ENCODE peak calls at places on chromosome 10, in seven cellular contexts. G, B, Q, L, R, Z and I are unnamed samples.

GRCh38 chr10:2244476-2244875 is 507.2 kb upstream of the ADARB2 start:
- DNase-seq in R (no peak), L (no peak), B (no peak), G (no peak), Q (no peak), Z (no peak), I (no peak)

GRCh38 chr10:94115725-94116124 is 122.0 kb downstream of the PLCE1 start:
- DNase-seq in Q (peak), Z (peak), L (peak), R (no peak), G (no peak), B (peak), I (no peak)

GRCh38 chr10:129057856-129058663 is 409.0 kb upstream of the MGMT start:
- DNase-seq in B (no peak), Z (no peak), G (no peak), Q (no peak), L (no peak), R (no peak), I (no peak)

GRCh38 chr10:72337039-72337629 is 17.6 kb downstream of the DNAJB12 start:
- DNase-seq in R (peak), L (peak), B (peak), Q (peak), Z (peak), G (peak), I (peak)

GRCh38 chr10:36451391-36451790 is 674.0 kb upstream of the ANKRD30A start:
- DNase-seq in Z (no peak), G (no peak), Q (peak), R (no peak), L (no peak), B (no peak), I (no peak)

GRCh38 chr10:3071405-3072198 is 4.3 kb downstream of the PFKP start:
- DNase-seq in R (no peak), G (no peak), L (peak), Z (peak), B (no peak), Q (peak), I (no peak)

GRCh38 chr10:19819419-19820033 is 3.3 kb downstream of the PLXDC2 start:
- DNase-seq in R (no peak), Z (peak), Q (peak), G (peak), L (peak), B (no peak), I (no peak)

GRCh38 chr10:514137-514671 is 175.3 kb downstream of the DIP2C start:
- DNase-seq in G (no peak), Z (no peak), B (no peak), L (no peak), Q (no peak), R (no peak), I (no peak)

GRCh38 chr10:24706479-24707118 is 17.1 kb downstream of the ARHGAP21 start:
- DNase-seq in Q (peak), R (no peak), B (no peak), L (peak), Z (peak), G (no peak), I (no peak)

GRCh38 chr10:118844731-118845573 is 90.2 kb upstream of the CACUL1 start:
- DNase-seq in Z (no peak), R (no peak), G (no peak), Q (no peak), L (no peak), B (no peak), I (no peak)

GRCh38 chr10:4790045-4790444 is 36.0 kb upstream of the AKR1E2 start:
- DNase-seq in G (no peak), L (no peak), R (no peak), Z (no peak), Q (no peak), B (no peak), I (no peak)

GRCh38 chr10:124037286-124037685 is 56.1 kb downstream of the CHST15 start:
- DNase-seq in B (no peak), G (no peak), Q (no peak), R (no peak), Z (no peak), L (no peak), I (no peak)

GRCh38 chr10:76303682-76304316 is 872.4 kb downstream of the LRMDA start:
- DNase-seq in G (peak), L (peak), B (peak), R (peak), Z (peak), Q (peak), I (peak)

GRCh38 chr10:46240684-46241565 is 45.9 kb upstream of the ANTXRL start:
- DNase-seq in R (peak), L (no peak), Q (no peak), G (no peak), Z (no peak), B (no peak), I (peak)

GRCh38 chr10:15313844-15314243 is 57.2 kb downstream of the FAM171A1 start:
- DNase-seq in Z (peak), L (no peak), B (peak), Q (no peak), R (no peak), G (no peak), I (no peak)

GRCh38 chr10:13891542-13892431 is 305.0 kb downstream of the PRPF18 start:
- DNase-seq in B (peak), Q (peak), Z (no peak), L (no peak), G (peak), R (peak), I (no peak)

GRCh38 chr10:60369163-60369930 is 20.3 kb downstream of the ANK3 start:
- DNase-seq in G (no peak), Z (no peak), L (no peak), B (no peak), R (no peak), Q (no peak), I (no peak)

GRCh38 chr10:35640951-35641429 is 1.1 kb downstream of the FZD8 start:
- DNase-seq in G (peak), B (peak), R (peak), L (peak), Z (peak), Q (peak), I (peak)

GRCh38 chr10:92699518-92700272 is 9.9 kb downstream of the HHEX start:
- DNase-seq in Q (peak), R (peak), Z (peak), B (peak), L (peak), G (peak), I (peak)

GRCh38 chr10:34520084-34520483 is 295.0 kb downstream of the PARD3 start:
- DNase-seq in Z (no peak), B (no peak), R (no peak), G (no peak), Q (peak), L (no peak), I (no peak)

GRCh38 chr10:132206377-132206745 is 19.6 kb downstream of the DPYSL4 start:
- DNase-seq in G (no peak), R (no peak), L (no peak), B (no peak), Q (no peak), Z (no peak), I (no peak)

GRCh38 chr10:90885176-90885575 is 13.4 kb downstream of the RPP30 start:
- DNase-seq in Z (peak), R (no peak), L (peak), B (no peak), G (no peak), Q (peak), I (no peak)

GRCh38 chr10:63407136-63407662 is 58.6 kb downstream of the JMJD1C start:
- DNase-seq in L (no peak), R (no peak), B (no peak), G (no peak), Z (no peak), Q (no peak), I (no peak)

GRCh38 chr10:20890491-20891337 is 6.4 kb downstream of the NEBL start:
- DNase-seq in R (no peak), L (no peak), G (no peak), Q (peak), B (peak), Z (peak), I (no peak)

GRCh38 chr10:125531470-125531869 is 151.5 kb downstream of the TEX36 start:
- DNase-seq in Q (no peak), B (peak), R (no peak), L (no peak), G (peak), Z (no peak), I (no peak)

GRCh38 chr10:104333037-104333727 is 5.1 kb downstream of the ITPRIP start:
- DNase-seq in Q (peak), L (no peak), G (no peak), R (no peak), Z (no peak), B (peak), I (no peak)

GRCh38 chr10:91410638-91411367 is 659 bp downstream of the HECTD2 start:
- DNase-seq in Z (peak), G (no peak), Q (no peak), R (no peak), B (peak), L (peak), I (no peak)

GRCh38 chr10:69815099-69815498 is 13.4 kb downstream of the COL13A1 start:
- DNase-seq in G (no peak), L (no peak), Z (no peak), B (no peak), Q (no peak), R (no peak), I (no peak)

GRCh38 chr10:69816536-69816935 is 14.8 kb downstream of the COL13A1 start:
- DNase-seq in Z (no peak), R (no peak), G (no peak), Q (no peak), B (no peak), L (no peak), I (no peak)

GRCh38 chr10:69816963-69817605 is 15.4 kb downstream of the COL13A1 start:
- DNase-seq in L (no peak), Z (no peak), Q (no peak), B (no peak), R (no peak), G (no peak), I (no peak)

GRCh38 chr10:69813632-69814031 is 11.9 kb downstream of the COL13A1 start:
- DNase-seq in L (no peak), Q (no peak), Z (no peak), R (no peak), B (no peak), G (no peak), I (no peak)

DNA sequence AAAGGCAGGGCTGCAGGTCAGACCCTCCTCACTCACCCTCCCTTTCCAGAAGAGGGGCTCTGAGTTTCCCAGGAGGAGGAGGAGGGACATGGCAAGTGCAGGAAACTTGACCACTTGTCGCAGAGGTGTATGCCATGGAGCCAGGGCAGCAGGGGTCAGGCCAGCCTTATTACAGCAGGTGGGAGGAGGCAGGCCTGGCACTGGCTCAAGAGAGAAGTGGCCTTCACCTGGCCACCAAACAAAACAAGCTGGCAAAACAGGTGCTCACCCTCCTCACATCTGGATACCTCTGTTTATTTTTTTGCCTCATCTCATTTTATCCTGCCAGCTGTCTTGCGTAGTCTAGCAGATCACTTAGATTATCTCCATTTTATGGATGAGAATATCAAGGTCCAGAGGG is 12.5 kb downstream of the COL13A1 start:
- DNase-seq in R (no peak), G (no peak), Z (no peak), L (no peak), Q (no peak), B (no peak), I (no peak)
- H3K23ac ChIP-seq in R (no peak), G (no peak), Z (no peak), L (no peak), Q (no peak), B (no peak), I (no peak)

GRCh38 chr10:62027841-62028501 is 126.5 kb downstream of the ARID5B start:
- DNase-seq in Z (peak), G (no peak), B (no peak), R (no peak), Q (no peak), L (peak), I (no peak)
- H3K23ac ChIP-seq in Z (no peak), G (no peak), B (no peak), R (no peak), Q (no peak), L (peak), I (no peak)

GRCh38 chr10:30074101-30074500 is 14.7 kb upstream of the JCAD start:
- DNase-seq in B (no peak), Q (no peak), L (no peak), G (no peak), Z (no peak), R (no peak), I (no peak)

GRCh38 chr10:30070001-30070759 is 10.8 kb upstream of the JCAD start:
- DNase-seq in B (peak), Q (no peak), Z (peak), R (no peak), L (no peak), G (no peak), I (no peak)

GRCh38 chr10:30073767-30074060 is 14.3 kb upstream of the JCAD start:
- DNase-seq in G (no peak), L (no peak), R (no peak), Q (no peak), Z (no peak), B (no peak), I (no peak)

GRCh38 chr10:30073045-30073766 is 13.8 kb upstream of the JCAD start:
- DNase-seq in Q (no peak), B (no peak), Z (no peak), G (no peak), L (no peak), R (no peak), I (no peak)

DNA sequence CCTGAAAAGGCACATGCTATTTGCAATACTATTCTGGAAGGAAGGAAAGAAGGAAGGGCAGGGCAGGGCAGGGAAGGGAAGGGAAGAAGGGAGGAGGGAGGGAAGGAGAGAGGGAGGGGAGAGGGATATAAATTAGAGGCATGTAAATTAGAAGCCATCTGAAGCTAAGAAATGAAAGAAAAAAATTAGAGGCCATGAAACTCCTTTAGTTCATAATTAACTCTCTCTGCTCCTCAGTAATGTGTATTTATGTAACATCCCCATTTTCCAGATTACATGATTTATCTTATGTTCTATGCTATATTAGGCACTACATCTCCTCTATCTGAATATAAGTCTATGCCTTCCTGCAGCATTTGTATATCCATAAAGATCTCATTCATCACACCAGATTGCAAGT is 12.7 kb upstream of the JCAD start:
- DNase-seq in B (no peak), G (no peak), Q (no peak), L (no peak), Z (no peak), R (no peak), I (no peak)
- H3K23ac ChIP-seq in B (no peak), G (no peak), Q (no peak), L (no peak), Z (no peak), R (no peak), I (no peak)

DNA sequence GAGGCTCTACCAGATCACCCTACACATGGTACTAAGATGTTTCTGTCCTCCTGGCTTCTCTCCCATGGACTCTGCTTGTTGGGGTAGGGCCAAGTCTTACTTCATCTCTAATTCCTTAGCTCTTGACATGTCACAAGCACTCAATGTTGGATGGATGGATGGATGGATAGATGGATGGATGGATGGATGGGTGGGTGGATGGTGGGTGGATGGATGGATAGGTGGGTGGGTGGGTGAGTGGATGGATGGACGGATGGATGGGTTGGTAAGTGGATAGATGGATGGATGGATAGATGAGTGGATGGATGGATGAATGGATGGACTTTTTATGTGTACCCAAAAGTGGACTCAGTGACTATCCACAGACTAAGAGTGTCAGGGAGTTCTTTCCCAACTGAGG is 28.5 kb downstream of the HSPA12A start:
- DNase-seq in R (no peak), G (no peak), Q (no peak), B (no peak), L (no peak), Z (no peak), I (no peak)
- H3K23ac ChIP-seq in R (no peak), G (no peak), Q (no peak), B (no peak), L (no peak), Z (no peak), I (no peak)

DNA sequence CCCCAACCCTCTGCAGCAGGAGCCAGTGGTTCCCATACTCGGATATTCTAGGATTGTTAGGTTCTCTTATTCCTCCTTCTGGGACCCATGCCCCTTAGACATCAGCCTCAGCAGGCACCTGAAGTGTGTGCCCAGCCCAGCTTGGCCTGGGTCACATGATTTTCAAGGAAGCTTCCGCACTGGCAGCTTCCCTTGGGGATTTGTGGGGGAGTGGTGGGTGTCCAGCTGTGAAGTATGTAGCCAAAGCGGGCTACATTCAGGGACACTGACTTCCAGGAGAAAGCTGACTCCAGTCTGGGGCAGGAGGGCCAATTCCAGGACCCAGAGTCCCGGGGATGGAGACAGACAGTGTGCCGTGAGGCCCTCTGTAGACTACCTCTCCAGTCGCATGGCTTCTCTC is 1.3 kb downstream of the LDB1 start:
- DNase-seq in L (peak), R (peak), G (no peak), Q (no peak), Z (peak), B (peak), I (peak)
- H3K23ac ChIP-seq in L (peak), R (no peak), G (no peak), Q (no peak), Z (no peak), B (no peak), I (no peak)

GRCh38 chr10:89064764-89065163 is 74.2 kb downstream of the FAS start:
- DNase-seq in B (no peak), Q (no peak), Z (peak), L (no peak), R (no peak), G (no peak), I (no peak)
- H3K23ac ChIP-seq in B (no peak), Q (no peak), Z (no peak), L (no peak), R (no peak), G (no peak), I (no peak)